ENCODE peak calls at places on chromosome 19, in eight cellular contexts. H, Y, V, O, B, P, I and W are unnamed samples. For H3K4me1, the result is how much of the 10 kb centered on the place peaks cover.

GRCh38 chr19:19822148-19822429 is 539 bp upstream of the ZNF506 start:
- DNase-seq in H (no peak), Y (no peak), V (no peak), O (peak), B (no peak), P (no peak), I (no peak), W (no peak)

GRCh38 chr19:16945364-16945714 is 56.5 kb downstream of the F2RL3 start:
- DNase-seq in H (peak), Y (no peak), V (no peak), O (no peak), B (no peak), P (no peak), I (no peak), W (no peak)

GRCh38 chr19:685457-685931 is 9.3 kb downstream of the FSTL3 start:
- DNase-seq in H (no peak), Y (no peak), V (no peak), O (no peak), B (no peak), P (no peak), I (peak), W (no peak)

GRCh38 chr19:18108897-18109296 is 11.3 kb downstream of the MAST3 start:
- DNase-seq in H (no peak), Y (no peak), V (no peak), O (no peak), B (no peak), P (no peak), I (no peak), W (no peak)

GRCh38 chr19:17341845-17342244 is 4.5 kb downstream of the GTPBP3 start:
- DNase-seq in H (no peak), Y (no peak), V (no peak), O (no peak), B (no peak), P (no peak), I (no peak), W (no peak)

GRCh38 chr19:38930776-38931761 is at the start of gene MRPS12:
- DNase-seq in H (peak), Y (peak), V (peak), O (peak), B (peak), P (peak), I (peak), W (peak)

GRCh38 chr19:13004273-13004672 is 9.0 kb downstream of the NFIX start:
- DNase-seq in H (no peak), Y (no peak), V (peak), O (no peak), B (no peak), P (no peak), I (no peak), W (no peak)

GRCh38 chr19:38869160-38869835 is 8.8 kb downstream of the RINL start:
- DNase-seq in H (no peak), Y (no peak), V (no peak), O (no peak), B (peak), P (no peak), I (no peak), W (no peak)

GRCh38 chr19:47310819-47311218 is 1.2 kb downstream of the C5AR1 start:
- DNase-seq in H (no peak), Y (no peak), V (peak), O (peak), B (peak), P (peak), I (no peak), W (no peak)

GRCh38 chr19:13198634-13199033 is 48.4 kb downstream of the IER2 start:
- DNase-seq in H (no peak), Y (no peak), V (no peak), O (no peak), B (no peak), P (no peak), I (no peak), W (no peak)

GRCh38 chr19:1529430-1529816 is 5.5 kb downstream of the PLK5 start:
- DNase-seq in H (no peak), Y (no peak), V (no peak), O (no peak), B (no peak), P (no peak), I (no peak), W (no peak)

GRCh38 chr19:54459282-54460229 is 4.0 kb downstream of the LENG9 start:
- DNase-seq in H (no peak), Y (no peak), V (no peak), O (no peak), B (peak), P (no peak), I (no peak), W (peak)

GRCh38 chr19:1445932-1446712 is 3.8 kb upstream of the APC2 start:
- DNase-seq in H (peak), Y (no peak), V (no peak), O (no peak), B (no peak), P (peak), I (peak), W (no peak)

GRCh38 chr19:17515408-17516149 is 4.1 kb downstream of the PGLS start:
- DNase-seq in H (no peak), Y (no peak), V (no peak), O (no peak), B (no peak), P (no peak), I (no peak), W (no peak)

GRCh38 chr19:17255150-17255621 is 9.4 kb downstream of the USHBP1 start:
- DNase-seq in H (no peak), Y (no peak), V (no peak), O (no peak), B (peak), P (peak), I (peak), W (no peak)

GRCh38 chr19:39413903-39414608 is 1.6 kb downstream of the PLEKHG2 start:
- DNase-seq in H (peak), Y (no peak), V (no peak), O (peak), B (no peak), P (no peak), I (peak), W (no peak)

GRCh38 chr19:49786432-49786831 is 19.6 kb downstream of the AP2A1 start:
- DNase-seq in H (peak), Y (no peak), V (no peak), O (peak), B (no peak), P (peak), I (no peak), W (no peak)

GRCh38 chr19:5046339-5047039 is 77.6 kb downstream of the KDM4B start:
- DNase-seq in H (no peak), Y (no peak), V (peak), O (peak), B (peak), P (peak), I (no peak), W (peak)

GRCh38 chr19:29923653-29924052 is 18.4 kb upstream of the URI1 start:
- DNase-seq in H (no peak), Y (no peak), V (no peak), O (no peak), B (no peak), P (no peak), I (no peak), W (no peak)

GRCh38 chr19:47284324-47284899 is 9.7 kb downstream of the INAFM1 start:
- DNase-seq in H (peak), Y (no peak), V (no peak), O (no peak), B (no peak), P (peak), I (peak), W (no peak)

GRCh38 chr19:38867176-38867780 is 10.8 kb downstream of the RINL start:
- DNase-seq in H (no peak), Y (no peak), V (no peak), O (no peak), B (no peak), P (no peak), I (no peak), W (no peak)

GRCh38 chr19:15180451-15181390 is 20.1 kb downstream of the NOTCH3 start:
- DNase-seq in H (peak), Y (no peak), V (peak), O (no peak), B (peak), P (no peak), I (peak), W (peak)

GRCh38 chr19:27746691-27747380 is 1466.1 kb downstream of the UQCRFS1 start:
- DNase-seq in H (peak), Y (no peak), V (peak), O (peak), B (peak), P (peak), I (peak), W (peak)

GRCh38 chr19:12840091-12841079 is 2.1 kb downstream of the MAST1 start:
- DNase-seq in H (peak), Y (no peak), V (peak), O (no peak), B (peak), P (peak), I (peak), W (peak)

GRCh38 chr19:289651-290538 is 1.3 kb downstream of the PLPP2 start:
- DNase-seq in H (peak), Y (no peak), V (peak), O (no peak), B (peak), P (no peak), I (peak), W (no peak)

GRCh38 chr19:14383898-14384669 is 2.8 kb downstream of the ADGRE5 start:
- DNase-seq in H (peak), Y (no peak), V (no peak), O (peak), B (no peak), P (peak), I (no peak), W (peak)

GRCh38 chr19:42762782-42763181 is 2.7 kb downstream of the PSG8 start:
- DNase-seq in H (no peak), Y (no peak), V (no peak), O (no peak), B (no peak), P (no peak), I (no peak), W (no peak)

GRCh38 chr19:42423462-42424344 is 3.5 kb downstream of the LIPE start:
- DNase-seq in H (no peak), Y (peak), V (peak), O (peak), B (peak), P (peak), I (peak), W (peak)

GRCh38 chr19:14758816-14759215 is 19.5 kb downstream of the ADGRE2 start:
- DNase-seq in H (no peak), Y (no peak), V (no peak), O (no peak), B (no peak), P (peak), I (peak), W (no peak)

GRCh38 chr19:18903146-18904056 is 7.4 kb upstream of the CERS1 start:
- DNase-seq in H (no peak), Y (no peak), V (no peak), O (no peak), B (no peak), P (no peak), I (no peak), W (no peak)

GRCh38 chr19:53639471-53639870 is 7.7 kb downstream of the DPRX start:
- DNase-seq in H (no peak), Y (no peak), V (no peak), O (no peak), B (no peak), P (no peak), I (no peak), W (no peak)

GRCh38 chr19:52669586-52669985 is 31.4 kb upstream of the ZNF83 start:
- DNase-seq in H (no peak), Y (no peak), V (no peak), O (no peak), B (no peak), P (no peak), I (no peak), W (no peak)

GRCh38 chr19:29084266-29084665 is 128.7 kb downstream of the UQCRFS1 start:
- DNase-seq in H (peak), Y (no peak), V (no peak), O (no peak), B (no peak), P (peak), I (peak), W (no peak)

GRCh38 chr19:31331536-31331935 is 17.7 kb downstream of the TSHZ3 start:
- DNase-seq in H (no peak), Y (no peak), V (peak), O (no peak), B (no peak), P (no peak), I (no peak), W (no peak)

GRCh38 chr19:49552749-49553148 is 24.9 kb downstream of the RCN3 start:
- DNase-seq in H (no peak), Y (no peak), V (no peak), O (no peak), B (no peak), P (no peak), I (no peak), W (no peak)

GRCh38 chr19:50050406-50051223 is 24.8 kb downstream of the ZNF473 start:
- DNase-seq in H (peak), Y (peak), V (peak), O (peak), B (peak), P (peak), I (no peak), W (peak)

GRCh38 chr19:17757125-17757524 is 5.8 kb downstream of the FCHO1 start:
- DNase-seq in H (no peak), Y (no peak), V (peak), O (peak), B (peak), P (peak), I (no peak), W (no peak)

GRCh38 chr19:13103961-13104847 is 1.5 kb upstream of the LYL1 start:
- DNase-seq in H (peak), Y (no peak), V (peak), O (peak), B (no peak), P (peak), I (peak), W (peak)

GRCh38 chr19:32822916-32823746 is 46.4 kb downstream of the SLC7A9 start:
- DNase-seq in H (no peak), Y (no peak), V (no peak), O (no peak), B (no peak), P (no peak), I (no peak), W (no peak)

GRCh38 chr19:32824906-32825608 is 44.5 kb downstream of the SLC7A9 start:
- DNase-seq in H (no peak), Y (no peak), V (no peak), O (no peak), B (no peak), P (no peak), I (no peak), W (no peak)

GRCh38 chr19:32828139-32828538 is 41.4 kb downstream of the SLC7A9 start:
- DNase-seq in H (no peak), Y (no peak), V (no peak), O (no peak), B (no peak), P (no peak), I (peak), W (no peak)

GRCh38 chr19:32823747-32824102 is 45.8 kb downstream of the SLC7A9 start:
- DNase-seq in H (no peak), Y (no peak), V (no peak), O (no peak), B (no peak), P (no peak), I (no peak), W (no peak)

GRCh38 chr19:32824136-32824835 is 45.3 kb downstream of the SLC7A9 start:
- DNase-seq in H (no peak), Y (no peak), V (no peak), O (no peak), B (no peak), P (no peak), I (no peak), W (no peak)
- TF ChIP-seq CTCF in H (no peak), Y (no peak), V (no peak), O (no peak), B (no peak), P (no peak), I (no peak), W (no peak)

DNA sequence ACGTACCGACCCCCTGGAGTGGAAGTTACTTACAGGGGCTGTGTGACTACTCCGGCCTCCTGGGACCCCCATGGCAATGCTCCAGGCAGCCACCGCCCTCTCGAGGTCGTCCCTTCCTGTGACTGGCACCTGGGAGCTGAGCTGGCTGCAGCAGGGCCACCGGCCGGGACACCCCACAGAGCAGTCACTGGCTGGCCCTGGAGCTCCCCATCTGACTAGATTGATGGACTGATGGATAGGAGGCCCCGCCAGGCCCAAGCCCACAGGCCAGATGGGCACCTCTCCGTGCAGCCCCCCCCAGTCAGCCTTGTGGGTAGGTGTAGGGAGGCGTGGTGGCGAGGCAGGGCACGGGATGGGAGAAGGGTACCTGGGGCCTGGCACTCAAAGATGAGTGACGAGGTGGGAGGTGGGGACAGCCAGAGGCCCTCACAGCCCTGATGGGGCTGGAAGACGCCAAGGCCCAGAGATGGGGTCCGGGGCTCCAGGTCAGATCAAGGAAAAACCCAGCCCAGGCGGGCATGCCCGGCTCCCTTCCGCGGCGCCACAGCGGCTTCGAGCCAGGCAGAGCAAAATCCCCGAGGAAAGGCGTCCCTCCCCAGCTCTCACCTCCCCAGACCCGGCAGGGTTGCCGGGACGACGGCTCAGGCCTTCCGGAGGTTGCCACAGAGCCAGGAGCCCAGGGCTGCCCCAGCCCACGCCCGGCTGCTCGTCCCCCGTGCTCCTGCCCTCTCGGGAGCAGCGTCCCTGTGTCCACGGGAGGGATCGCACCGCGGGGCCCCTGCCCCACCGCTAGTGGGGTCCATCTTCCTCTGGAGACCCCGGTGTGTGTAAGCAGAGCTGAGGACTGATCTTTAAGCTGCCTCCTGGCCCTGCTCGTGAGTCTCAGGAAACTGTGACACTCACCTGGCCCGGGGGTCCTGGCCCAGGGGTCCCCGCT is 8.4 kb downstream of the SLC39A3 start:
- DNase-seq in H (no peak), Y (no peak), V (no peak), O (no peak), B (no peak), P (no peak), I (no peak), W (no peak)
- H3K4me1 ChIP-seq in H (under half), Y (under half), V (under half), O (under half), B (under half), P (under half), I (under half), W (under half)

GRCh38 chr19:34480971-34481821 is at the start of gene WTIP:
- DNase-seq in H (no peak), Y (no peak), V (peak), O (peak), B (peak), P (peak), I (peak), W (peak)
- H3K27ac ChIP-seq in H (no peak), Y (peak), V (peak), O (peak), B (peak), P (no peak), I (peak), W (peak)

GRCh38 chr19:45475537-45476348 is 7.9 kb downstream of the FOSB start:
- DNase-seq in H (no peak), Y (no peak), V (no peak), O (no peak), B (no peak), P (no peak), I (no peak), W (no peak)

GRCh38 chr19:45476349-45476717 is 8.5 kb downstream of the FOSB start:
- DNase-seq in H (no peak), Y (no peak), V (no peak), O (no peak), B (no peak), P (no peak), I (no peak), W (no peak)

GRCh38 chr19:45477216-45477615 is 9.4 kb downstream of the FOSB start:
- DNase-seq in H (no peak), Y (no peak), V (no peak), O (no peak), B (no peak), P (no peak), I (no peak), W (no peak)

GRCh38 chr19:45478454-45479238 is 10.8 kb downstream of the FOSB start:
- DNase-seq in H (peak), Y (peak), V (peak), O (peak), B (peak), P (peak), I (peak), W (peak)

GRCh38 chr19:45477713-45478453 is 10.1 kb downstream of the FOSB start:
- DNase-seq in H (no peak), Y (no peak), V (no peak), O (no peak), B (no peak), P (peak), I (no peak), W (no peak)
- TF ChIP-seq CTCF in H (no peak), Y (no peak), V (no peak), O (no peak), B (no peak), P (peak), I (no peak), W (no peak)

GRCh38 chr19:35751839-35752745 is 3.7 kb downstream of the LIN37 start:
- DNase-seq in H (no peak), Y (no peak), V (no peak), O (no peak), B (no peak), P (no peak), I (no peak), W (no peak)
- H3K4me1 ChIP-seq in H (under half), Y (under half), V (half or more), O (under half), B (under half), P (under half), I (under half), W (under half)